ENCODE peak calls at places on chromosomes 11 and 22, in five cellular contexts. N is foreskin fibroblast, C is ovary, F is aorta, Q is GM12865. T is an unnamed sample.

GRCh38 chr11:57459112-57460016 is 964 bp upstream of the RTN4RL2 start:
- DNase-seq in Q (no peak), C (no peak), F (no peak), N (peak), T (no peak)

GRCh38 chr22:33658775-33659174 is 261.5 kb downstream of the LARGE1 start:
- DNase-seq in C (no peak), Q (no peak), F (peak), N (no peak), T (peak)

GRCh38 chr11:14041040-14041439 is 78.5 kb downstream of the SPON1 start:
- DNase-seq in C (no peak), F (no peak), Q (no peak), N (no peak), T (no peak)

GRCh38 chr11:76185931-76186401 is 20.3 kb downstream of the WNT11 start:
- DNase-seq in Q (no peak), C (peak), N (peak), F (peak), T (peak)

GRCh38 chr22:23179381-23180294 is 671 bp upstream of the BCR start:
- DNase-seq in N (no peak), C (peak), F (peak), Q (peak), T (peak)

GRCh38 chr11:86515297-86516094 is 140.8 kb downstream of the CCDC81 start:
- DNase-seq in N (peak), F (no peak), C (no peak), Q (no peak), T (no peak)

GRCh38 chr11:69010964-69011623 is 2.0 kb downstream of the MRGPRF start:
- DNase-seq in N (peak), Q (no peak), C (peak), F (peak), T (peak)

GRCh38 chr22:46738961-46739870 is 1.2 kb upstream of the CERK start:
- DNase-seq in Q (peak), N (peak), C (peak), F (peak), T (peak)

GRCh38 chr22:38461057-38461413 is 6.0 kb upstream of the KCNJ4 start:
- DNase-seq in C (no peak), N (peak), Q (no peak), F (no peak), T (no peak)

GRCh38 chr22:32849501-32849900 is 48.0 kb downstream of the TIMP3 start:
- DNase-seq in C (no peak), F (no peak), N (no peak), Q (no peak), T (no peak)

GRCh38 chr11:120675171-120675570 is 163.6 kb downstream of the GRIK4 start:
- DNase-seq in N (no peak), C (no peak), Q (no peak), F (no peak), T (no peak)

DNA sequence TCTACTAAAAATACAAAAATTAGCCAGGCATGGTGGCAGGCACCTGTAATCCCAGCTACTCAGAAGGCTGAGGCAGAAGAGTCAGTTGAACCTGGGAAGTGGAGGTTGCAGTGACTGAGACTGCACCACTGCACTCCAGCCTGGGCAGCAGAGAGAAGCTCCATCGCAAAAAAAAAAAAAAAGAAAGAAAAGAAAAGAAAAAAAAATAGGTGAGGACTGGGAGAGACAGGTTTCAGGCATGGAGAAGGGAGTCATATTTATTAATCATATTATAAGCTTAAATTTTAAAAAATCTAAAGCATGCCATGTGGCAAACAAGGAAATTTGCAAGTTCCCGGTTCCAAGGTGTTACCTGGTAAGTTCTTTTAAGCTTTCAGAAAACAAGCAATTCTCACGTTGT is at the start of gene APOL5:
- DNase-seq in Q (no peak), C (no peak), F (no peak), N (no peak), T (no peak)
- H3K4me3 ChIP-seq in Q (no peak), C (no peak), F (no peak), N (no peak), T (no peak)

GRCh38 chr11:61792310-61793083 is at the start of the genes FEN1 and TMEM258:
- DNase-seq in F (peak), Q (peak), C (peak), N (peak), T (peak)
- H3K4me3 ChIP-seq in F (peak), Q (peak), C (peak), N (peak), T (peak)

DNA sequence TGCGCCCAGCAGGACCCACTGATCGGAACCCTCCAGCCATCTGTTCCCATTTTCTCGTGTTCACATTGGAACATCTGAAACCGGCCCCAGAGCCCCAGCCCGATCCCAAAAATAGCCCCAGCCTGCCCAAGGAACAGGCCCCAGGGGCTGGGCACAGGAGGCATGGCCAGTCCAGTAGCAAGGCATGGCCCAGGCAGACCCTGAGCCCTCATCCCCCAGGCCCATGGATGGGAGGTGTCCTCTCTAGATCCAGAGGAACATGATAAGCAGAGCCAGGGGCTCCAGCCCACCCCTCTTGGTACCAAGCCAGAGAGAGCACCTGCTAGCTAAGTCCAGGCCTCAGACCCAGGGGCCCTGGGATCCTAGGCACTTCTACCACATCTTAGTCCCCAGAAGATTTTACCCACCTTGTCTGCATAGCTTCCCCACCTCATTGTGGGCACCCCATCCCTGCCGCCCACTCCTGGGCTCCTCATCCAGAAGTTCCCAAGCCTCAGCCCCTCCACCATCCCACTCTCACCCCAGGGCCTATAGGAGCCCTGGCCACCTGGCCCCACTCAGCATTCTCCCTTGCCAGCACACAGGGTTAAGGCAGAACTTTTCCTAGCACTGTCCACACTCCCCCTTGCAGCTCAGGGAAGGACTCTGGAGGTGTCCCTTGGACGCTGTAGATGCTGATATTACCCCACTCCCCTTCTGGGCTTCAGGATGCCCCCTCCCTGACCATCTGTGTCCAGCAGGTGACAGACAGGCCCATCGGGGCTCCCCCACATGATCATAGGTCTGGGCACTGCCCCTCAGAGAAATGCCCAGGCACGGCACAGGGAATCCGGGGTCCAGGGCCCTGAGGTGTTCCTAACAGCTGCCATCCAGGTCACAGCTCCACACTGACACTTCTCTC is 9.5 kb downstream of the BCL9L start:
- DNase-seq in C (no peak), Q (no peak), N (no peak), F (no peak), T (no peak)
- H3K4me3 ChIP-seq in C (no peak), Q (no peak), N (peak), F (no peak), T (peak)

GRCh38 chr22:40634119-40634903 is 2.2 kb downstream of the MRTFA start:
- DNase-seq in Q (no peak), F (no peak), C (no peak), N (no peak), T (no peak)
- H3K4me3 ChIP-seq in Q (no peak), F (peak), C (peak), N (peak), T (no peak)

GRCh38 chr11:2530855-2531200 is 86.0 kb downstream of the KCNQ1 start:
- DNase-seq in C (peak), F (peak), Q (no peak), N (no peak), T (peak)

GRCh38 chr11:2530131-2530854 is 85.5 kb downstream of the KCNQ1 start:
- DNase-seq in N (no peak), F (peak), Q (no peak), C (peak), T (no peak)

GRCh38 chr11:2529173-2529572 is 84.4 kb downstream of the KCNQ1 start:
- DNase-seq in F (peak), Q (no peak), C (peak), N (no peak), T (no peak)

GRCh38 chr11:2528301-2529050 is 83.7 kb downstream of the KCNQ1 start:
- DNase-seq in N (no peak), Q (no peak), C (peak), F (peak), T (no peak)

DNA sequence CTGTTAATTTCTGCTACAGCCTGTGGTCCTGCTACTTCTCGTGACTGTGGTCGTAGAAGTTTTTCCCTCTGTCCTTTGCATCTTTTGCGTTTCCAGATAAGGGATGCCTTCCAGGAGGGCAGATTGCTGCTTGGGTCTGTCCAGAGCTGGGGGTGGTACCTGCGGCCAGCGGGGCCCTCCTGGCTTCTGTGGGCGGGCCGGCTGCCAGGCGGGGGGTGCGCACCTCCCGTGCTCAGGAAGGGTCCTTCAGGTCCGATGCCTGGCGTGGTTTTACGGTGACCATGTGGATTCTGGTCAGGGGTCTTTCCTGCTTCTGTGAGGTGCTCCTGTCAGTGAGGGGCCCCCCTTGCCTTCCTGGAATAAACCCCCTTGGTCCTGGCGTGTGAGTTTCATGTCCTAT is 84.8 kb downstream of the KCNQ1 start:
- DNase-seq in N (no peak), Q (no peak), F (peak), C (peak), T (no peak)
- H3K4me3 ChIP-seq in N (no peak), Q (no peak), F (no peak), C (no peak), T (no peak)

DNA sequence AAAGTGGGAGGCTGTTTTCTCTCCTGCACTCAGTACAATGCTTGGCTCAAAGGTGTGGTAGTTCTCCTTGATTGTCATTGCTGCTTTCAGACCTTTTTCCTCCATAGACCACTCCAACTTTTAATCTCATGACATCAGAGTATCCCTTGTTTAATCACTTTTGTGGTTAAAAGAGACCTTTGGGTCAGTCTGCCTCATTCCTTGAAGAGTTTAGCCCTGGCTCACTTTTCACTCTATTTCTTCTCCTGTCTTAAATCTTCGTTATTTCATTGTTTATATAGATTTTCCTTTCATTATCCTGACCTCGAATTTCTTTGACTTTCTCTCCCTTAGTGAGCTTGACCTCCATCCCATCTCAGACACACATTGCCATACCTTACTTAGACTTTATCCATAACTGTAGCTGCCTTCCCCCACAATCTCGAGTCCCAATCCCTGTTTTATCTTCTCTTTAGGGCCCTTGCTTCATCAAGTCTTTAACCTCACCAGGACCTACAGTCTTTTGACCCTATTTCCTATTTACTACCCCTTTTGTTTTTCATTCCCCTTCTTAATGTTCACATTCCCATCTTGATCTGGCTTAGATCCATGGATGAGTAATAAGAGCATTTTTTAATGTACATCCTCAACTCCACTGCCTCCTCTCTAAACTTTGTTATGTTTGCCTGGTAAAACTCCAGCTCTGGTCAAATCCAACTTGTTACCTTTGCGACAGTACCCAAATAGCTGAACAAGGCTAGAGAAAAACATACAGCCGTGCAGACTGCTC is 9.5 kb downstream of the ATXN10 start:
- DNase-seq in F (no peak), C (no peak), Q (no peak), N (peak), T (no peak)
- H3K4me3 ChIP-seq in F (no peak), C (no peak), Q (no peak), N (no peak), T (no peak)

GRCh38 chr22:25282671-25283561 is 63.5 kb downstream of the CRYBB2 start:
- DNase-seq in N (no peak), Q (no peak), F (no peak), C (no peak), T (no peak)

GRCh38 chr22:25282346-25282670 is 62.9 kb downstream of the CRYBB2 start:
- DNase-seq in Q (no peak), F (no peak), N (no peak), C (no peak), T (no peak)

GRCh38 chr22:25281675-25282345 is 62.4 kb downstream of the CRYBB2 start:
- DNase-seq in C (no peak), F (no peak), Q (no peak), N (no peak), T (no peak)
- H3K4me3 ChIP-seq in C (no peak), F (no peak), Q (no peak), N (no peak), T (no peak)